ENCODE peak calls at places on chromosome 5, in four cellular contexts. E is HFFc6, M is MM.1S, S is endothelial cell. O is an unnamed sample.
A peak's percentile ranks its signal among the peaks of the same experiment; 100 is the strongest.

GRCh38 chr5:59034498-59035186 is 451.8 kb downstream of the RAB3C start:
- DNase-seq in E (peak; percentile 48), M (peak; percentile 37), S (no peak), O (no peak)

GRCh38 chr5:172451771-172452197 is 2.5 kb downstream of the SH3PXD2B start:
- DNase-seq in E (peak; percentile 64), M (no peak), S (no peak), O (no peak)

GRCh38 chr5:72209515-72210115 is 102.3 kb downstream of the MAP1B start:
- DNase-seq in E (peak; percentile 71), M (no peak), S (no peak), O (no peak)

GRCh38 chr5:177098103-177098771 is 11.5 kb downstream of the FGFR4 start:
- DNase-seq in E (no peak), M (no peak), S (no peak), O (no peak)

GRCh38 chr5:158858746-158859145 is 241.0 kb downstream of the EBF1 start:
- DNase-seq in E (no peak), M (no peak), S (no peak), O (no peak)

GRCh38 chr5:118956727-118957126 is 31.6 kb downstream of the DTWD2 start:
- DNase-seq in E (peak; percentile 25), M (peak; percentile 16), S (no peak), O (no peak)

GRCh38 chr5:52665544-52665943 is 122.2 kb upstream of the ITGA1 start:
- DNase-seq in E (no peak), M (no peak), S (no peak), O (no peak)

GRCh38 chr5:125045647-125046046 is 299.2 kb upstream of the ZNF608 start:
- DNase-seq in E (no peak), M (no peak), S (no peak), O (no peak)

GRCh38 chr5:106241409-106241808 is 1429.3 kb downstream of the EFNA5 start:
- DNase-seq in E (no peak), M (no peak), S (no peak), O (no peak)

O was measured in GM06990.